ENCODE peak calls at places on chromosomes 13 and 19, in four cellular contexts. H is AG09319, O is mesendoderm, P is SK-N-MC. C is an unnamed sample.

GRCh38 chr19:19539738-19540703 is 2.0 kb downstream of the CILP2 start:
- DNase-seq in H (no peak), O (peak; percentile 83), P (no peak), C (peak; percentile 89)

GRCh38 chr13:73772449-73773186 is 361.6 kb downstream of the KLF12 start:
- DNase-seq in H (no peak), O (no peak), P (no peak), C (no peak)

GRCh38 chr19:16386619-16387240 is 62.1 kb downstream of the KLF2 start:
- DNase-seq in H (peak; percentile 16), O (peak; percentile 70), P (peak; percentile 20), C (peak; percentile 71)

GRCh38 chr19:47239610-47240296 is 8.8 kb upstream of the BBC3 start:
- DNase-seq in H (no peak), O (no peak), P (no peak), C (peak; percentile 65)

GRCh38 chr19:9151367-9151766 is 11.2 kb downstream of the ZNF317 start:
- DNase-seq in H (no peak), O (no peak), P (no peak), C (no peak)

GRCh38 chr13:75830842-75831241 is 194.7 kb downstream of the LMO7 start:
- DNase-seq in H (no peak), O (no peak), P (no peak), C (no peak)

GRCh38 chr13:91216928-91217700 is 130.4 kb upstream of the MIR17HG start:
- DNase-seq in H (no peak), O (peak; percentile 75), P (no peak), C (peak; percentile 56)

GRCh38 chr13:63112799-63113395 is 1697.2 kb upstream of the PCDH20 start:
- DNase-seq in H (no peak), O (no peak), P (no peak), C (peak; percentile 11)

GRCh38 chr13:39362652-39363390 is 240.2 kb downstream of the LHFPL6 start:
- DNase-seq in H (no peak), O (no peak), P (no peak), C (peak; percentile 82)

GRCh38 chr13:89602655-89603054 is 1744.8 kb upstream of the MIR17HG start:
- DNase-seq in H (no peak), O (no peak), P (no peak), C (no peak)

GRCh38 chr19:27733551-27734266 is 1479.2 kb downstream of the UQCRFS1 start:
- DNase-seq in H (no peak), O (no peak), P (no peak), C (no peak)

GRCh38 chr19:35404879-35405622 is 34.2 kb downstream of the GPR42 start:
- DNase-seq in H (peak; percentile 43), O (peak; percentile 97), P (no peak), C (no peak)

GRCh38 chr19:53808710-53809125 is 15.4 kb downstream of the NLRP12 start:
- DNase-seq in H (peak; percentile 29), O (peak; percentile 91), P (no peak), C (peak; percentile 40)

GRCh38 chr13:105177265-105177900 is 1358.1 kb downstream of the EFNB2 start:
- DNase-seq in H (no peak), O (no peak), P (no peak), C (no peak)

GRCh38 chr19:13277104-13277809 is 127.0 kb downstream of the IER2 start:
- DNase-seq in H (peak; percentile 30), O (peak; percentile 81), P (peak; percentile 88), C (peak; percentile 91)

GRCh38 chr19:43329989-43330388 is 23.5 kb upstream of the CD177 start:
- DNase-seq in H (no peak), O (no peak), P (no peak), C (no peak)

GRCh38 chr19:13622727-13623126 is 116.4 kb upstream of the CACNA1A start:
- DNase-seq in H (no peak), O (peak; percentile 45), P (no peak), C (no peak)

GRCh38 chr13:33227927-33228644 is 57.5 kb downstream of the STARD13 start:
- DNase-seq in H (no peak), O (no peak), P (no peak), C (no peak)

GRCh38 chr19:31391518-31391917 is 42.3 kb upstream of the TSHZ3 start:
- DNase-seq in H (no peak), O (no peak), P (no peak), C (no peak)

GRCh38 chr19:38004505-38005223 is 97.7 kb downstream of the SIPA1L3 start:
- DNase-seq in H (peak; percentile 90), O (peak; percentile 98), P (no peak), C (peak; percentile 97)

GRCh38 chr13:75399168-75399878 is 82.6 kb downstream of the TBC1D4 start:
- DNase-seq in H (peak; percentile 16), O (no peak), P (no peak), C (no peak)

GRCh38 chr13:95509521-95510315 is 42.8 kb upstream of the CLDN10 start:
- DNase-seq in H (no peak), O (peak; percentile 38), P (no peak), C (no peak)

GRCh38 chr13:33931397-33931987 is 113.5 kb downstream of the RFC3 start:
- DNase-seq in H (no peak), O (peak; percentile 65), P (peak; percentile 20), C (peak; percentile 87)

GRCh38 chr13:84844473-84844872 is 954.7 kb downstream of the SLITRK6 start:
- DNase-seq in H (no peak), O (peak; percentile 27), P (peak; percentile 45), C (peak; percentile 61)

GRCh38 chr19:51439021-51439465 is 19.2 kb downstream of the SIGLEC8 start:
- DNase-seq in H (no peak), O (peak; percentile 21), P (no peak), C (no peak)

GRCh38 chr19:14562660-14563589 is 8.9 kb downstream of the NDUFB7 start:
- DNase-seq in H (no peak), O (no peak), P (no peak), C (no peak)